ENCODE peak calls at places on chromosome 2, in seven cellular contexts. H is HepG2, O is GM12878, M is K562, E is SK-N-SH, A is GM12891, Y is H1. Z is an unnamed sample.

GRCh38 chr2:69087211-69087911 is 74.4 kb downstream of the ANTXR1 start:
- DNase-seq in A (no peak), H (no peak), O (no peak), Y (no peak), M (no peak), E (no peak), Z (no peak)

GRCh38 chr2:18690342-18690741 is 101.0 kb upstream of the NT5C1B start:
- DNase-seq in E (peak), M (no peak), O (no peak), Y (peak), A (no peak), H (no peak), Z (no peak)

GRCh38 chr2:9373047-9373446 is 50.3 kb downstream of the ITGB1BP1 start:
- DNase-seq in A (no peak), E (no peak), H (no peak), M (no peak), Y (no peak), O (no peak), Z (no peak)

GRCh38 chr2:96608459-96609455 is 29.4 kb downstream of the KANSL3 start:
- DNase-seq in M (peak), E (no peak), A (no peak), O (peak), H (peak), Y (no peak), Z (no peak)

GRCh38 chr2:111676423-111676822 is 207.6 kb downstream of the ANAPC1 start:
- DNase-seq in E (no peak), H (no peak), O (no peak), M (no peak), A (no peak), Y (no peak), Z (no peak)

GRCh38 chr2:54560146-54560881 is 104.2 kb downstream of the SPTBN1 start:
- DNase-seq in O (no peak), M (peak), A (no peak), Y (no peak), H (no peak), E (peak), Z (no peak)

GRCh38 chr2:11343626-11344341 is 652 bp downstream of the ROCK2 start:
- DNase-seq in Y (peak), O (no peak), H (peak), A (peak), E (peak), M (peak), Z (peak)

GRCh38 chr2:189328451-189329249 is 112.6 kb upstream of the WDR75 start:
- DNase-seq in Y (no peak), M (no peak), A (no peak), O (no peak), H (no peak), E (no peak), Z (no peak)

GRCh38 chr2:128321784-128322650 is 3.3 kb upstream of the HS6ST1 start:
- DNase-seq in A (peak), E (peak), H (peak), O (no peak), Y (peak), M (peak), Z (peak)

GRCh38 chr2:85400023-85400422 is 10.1 kb downstream of the CAPG start:
- DNase-seq in H (peak), E (no peak), A (no peak), Y (no peak), O (no peak), M (no peak), Z (no peak)

GRCh38 chr2:217858519-217859466 is 144.0 kb downstream of the TNS1 start:
- DNase-seq in H (peak), A (no peak), O (no peak), E (peak), Y (no peak), M (peak), Z (no peak)

GRCh38 chr2:162317910-162318279 is 589 bp downstream of the IFIH1 start:
- DNase-seq in A (no peak), H (no peak), M (peak), Y (no peak), E (no peak), O (no peak), Z (no peak)

GRCh38 chr2:150610670-150611279 is 123.3 kb upstream of the RND3 start:
- DNase-seq in A (no peak), Y (no peak), H (peak), E (peak), M (peak), O (no peak), Z (no peak)

GRCh38 chr2:40512246-40512645 is 60.4 kb upstream of the SLC8A1 start:
- DNase-seq in M (no peak), H (no peak), Y (no peak), A (no peak), O (no peak), E (no peak), Z (no peak)

GRCh38 chr2:46268986-46269385 is 28.2 kb upstream of the EPAS1 start:
- DNase-seq in A (no peak), Y (no peak), E (no peak), H (no peak), M (no peak), O (no peak), Z (no peak)

GRCh38 chr2:84849271-84849952 is 31.5 kb downstream of the TRABD2A start:
- DNase-seq in Y (no peak), O (no peak), M (no peak), H (no peak), A (no peak), E (no peak), Z (no peak)

GRCh38 chr2:238299803-238300202 is 11.4 kb upstream of the PER2 start:
- DNase-seq in O (no peak), A (no peak), M (no peak), Y (no peak), H (no peak), E (no peak), Z (no peak)

GRCh38 chr2:139160838-139161237 is 380.6 kb upstream of the NXPH2 start:
- DNase-seq in A (no peak), H (no peak), E (no peak), O (no peak), Y (no peak), M (no peak), Z (no peak)

GRCh38 chr2:73705091-73705490 is 32.1 kb downstream of the TPRKB start:
- DNase-seq in H (no peak), A (no peak), E (no peak), O (no peak), M (no peak), Y (no peak), Z (no peak)

GRCh38 chr2:46363535-46364170 is 66.4 kb downstream of the EPAS1 start:
- DNase-seq in A (no peak), Y (no peak), O (no peak), M (no peak), E (no peak), H (no peak), Z (no peak)

GRCh38 chr2:109275120-109276040 is 146.4 kb downstream of the SH3RF3 start:
- DNase-seq in Y (no peak), A (no peak), M (no peak), E (no peak), H (no peak), O (no peak), Z (no peak)

GRCh38 chr2:178990533-178991241 is 59.2 kb downstream of the CCDC141 start:
- DNase-seq in O (peak), Y (no peak), M (no peak), A (no peak), H (no peak), E (no peak), Z (no peak)

GRCh38 chr2:239132786-239133185 is 268.0 kb downstream of the HDAC4 start:
- DNase-seq in A (no peak), O (no peak), H (no peak), M (no peak), E (no peak), Y (no peak), Z (no peak)

GRCh38 chr2:112582314-112582746 is 2.1 kb upstream of the CHCHD5 start:
- DNase-seq in H (peak), O (no peak), A (no peak), M (peak), Y (no peak), E (peak), Z (no peak)

GRCh38 chr2:197279997-197280756 is 30.4 kb downstream of the ANKRD44 start:
- DNase-seq in A (no peak), E (peak), M (no peak), Y (no peak), H (no peak), O (no peak), Z (no peak)

GRCh38 chr2:15172825-15173224 is 388.3 kb downstream of the NBAS start:
- DNase-seq in A (no peak), Y (no peak), E (no peak), H (peak), O (no peak), M (no peak), Z (no peak)

GRCh38 chr2:175742367-175742766 is 259.7 kb downstream of the LNPK start:
- DNase-seq in Y (no peak), O (no peak), A (no peak), E (no peak), H (no peak), M (no peak), Z (no peak)

GRCh38 chr2:57908736-57909161 is 137.9 kb upstream of the VRK2 start:
- DNase-seq in A (no peak), E (no peak), O (peak), Y (no peak), M (no peak), H (no peak), Z (no peak)

GRCh38 chr2:173589604-173590277 is 235.1 kb downstream of the CDCA7 start:
- DNase-seq in A (no peak), H (no peak), O (no peak), Y (no peak), M (no peak), E (no peak), Z (no peak)
- TF ChIP-seq TAF1 in A (no peak), H (no peak), O (no peak), Y (no peak), M (no peak), E (no peak), Z (no peak)

DNA sequence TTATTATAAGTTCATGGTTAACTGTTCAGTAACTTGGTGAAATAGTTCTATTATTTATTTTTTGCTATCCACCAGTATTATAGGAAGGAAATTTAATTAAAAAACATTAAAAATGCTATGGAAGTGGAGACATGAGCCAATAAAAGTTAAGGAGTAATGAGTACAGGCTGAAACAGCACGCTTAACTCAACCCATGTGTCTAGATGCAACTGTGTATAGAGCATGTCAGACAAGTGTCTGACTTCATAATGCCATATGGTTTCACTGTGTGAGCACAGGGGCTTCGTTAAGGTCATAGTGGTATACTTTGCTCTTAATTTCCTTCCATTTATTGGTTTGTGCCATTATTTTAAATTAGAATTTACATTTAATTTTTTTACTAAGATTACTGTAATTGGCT is 566.8 kb upstream of the NRP2 start:
- DNase-seq in O (no peak), M (no peak), Y (no peak), A (no peak), H (no peak), E (peak), Z (no peak)
- TF ChIP-seq TAF1 in O (no peak), M (no peak), Y (no peak), A (no peak), H (no peak), E (no peak), Z (no peak)

GRCh38 chr2:236293241-236293810 is 29.1 kb upstream of the ASB18 start:
- DNase-seq in A (no peak), E (no peak), H (no peak), O (no peak), Y (no peak), M (no peak), Z (no peak)
- TF ChIP-seq TAF1 in A (no peak), E (no peak), H (no peak), O (no peak), Y (no peak), M (no peak), Z (no peak)

GRCh38 chr2:216339456-216340279 is 32.6 kb downstream of the MARCHF4 start:
- DNase-seq in Y (no peak), A (no peak), O (no peak), H (no peak), M (no peak), E (peak), Z (no peak)
- TF ChIP-seq TAF1 in Y (peak), A (no peak), O (no peak), H (no peak), M (no peak), E (no peak), Z (no peak)

GRCh38 chr2:201343559-201343958 is 13.6 kb downstream of the FLACC1 start:
- DNase-seq in Y (no peak), M (no peak), H (no peak), O (no peak), A (no peak), E (no peak), Z (no peak)

GRCh38 chr2:201342923-201343322 is 14.2 kb downstream of the FLACC1 start:
- DNase-seq in O (no peak), E (no peak), A (no peak), H (no peak), Y (no peak), M (no peak), Z (no peak)

GRCh38 chr2:201345636-201346213 is 11.4 kb downstream of the FLACC1 start:
- DNase-seq in O (no peak), Y (no peak), H (no peak), E (no peak), A (no peak), M (no peak), Z (no peak)

GRCh38 chr2:201347154-201347553 is 10.0 kb downstream of the FLACC1 start:
- DNase-seq in Y (no peak), M (peak), O (no peak), A (no peak), E (no peak), H (no peak), Z (no peak)

GRCh38 chr2:201344663-201345366 is 12.3 kb downstream of the FLACC1 start:
- DNase-seq in Y (no peak), M (peak), E (no peak), A (peak), H (peak), O (peak), Z (no peak)
- TF ChIP-seq TAF1 in Y (no peak), M (no peak), E (no peak), A (no peak), H (no peak), O (no peak), Z (no peak)

Z was measured in GM12892.